ENCODE peak calls at places on chromosome 10, in nine cellular contexts. J is iPS DF 6.9; O is activated CD4-positive, alpha-beta T cell treated with anti-CD3 and anti-CD28 coated beads for 48 hours; C is GM06990; H is H7; K is posterior cingulate gyrus; U is M059J; E is nucleus accumbens; W is sigmoid colon. P is an unnamed sample.

GRCh38 chr10:34063592-34063991 is 729.1 kb upstream of the NRP1 start:
- DNase-seq in E (no peak), O (no peak), U (no peak), H (no peak), K (no peak), W (no peak), C (no peak), J (no peak), P (no peak)

GRCh38 chr10:72764151-72764550 is 72.2 kb downstream of the MCU start:
- DNase-seq in J (no peak), E (no peak), C (no peak), O (no peak), H (no peak), W (no peak), K (no peak), U (peak; percentile 82), P (no peak)

GRCh38 chr10:22795546-22795945 is 81.2 kb upstream of the PIP4K2A start:
- DNase-seq in H (no peak), O (no peak), W (no peak), U (no peak), J (no peak), C (no peak), K (no peak), E (no peak), P (no peak)

GRCh38 chr10:73841526-73842285 is 30.3 kb upstream of the NDST2 start:
- DNase-seq in W (no peak), H (no peak), U (no peak), J (no peak), K (peak; percentile 66), O (no peak), E (no peak), C (no peak), P (no peak)

GRCh38 chr10:18793951-18794350 is 134.7 kb downstream of the ARL5B start:
- DNase-seq in J (no peak), U (peak; percentile 6), C (no peak), H (peak; percentile 3), W (no peak), O (no peak), E (no peak), K (no peak), P (no peak)

GRCh38 chr10:78330884-78331283 is 297.2 kb downstream of the RPS24 start:
- DNase-seq in U (no peak), C (no peak), J (no peak), H (no peak), W (no peak), K (no peak), E (no peak), O (no peak), P (no peak)

GRCh38 chr10:44298713-44299112 is 86.2 kb downstream of the CXCL12 start:
- DNase-seq in H (peak; percentile 47), O (no peak), U (no peak), W (no peak), K (no peak), C (no peak), E (no peak), J (no peak), P (no peak)

GRCh38 chr10:129968937-129969527 is 5.0 kb upstream of the EBF3 start:
- DNase-seq in C (no peak), U (no peak), E (no peak), K (no peak), O (peak; percentile 77), W (peak; percentile 64), H (peak; percentile 94), J (no peak), P (no peak)

GRCh38 chr10:82266438-82266837 is 391.4 kb downstream of the NRG3 start:
- DNase-seq in H (no peak), O (no peak), E (no peak), J (no peak), U (no peak), C (no peak), W (no peak), K (no peak), P (no peak)

P was measured in substantia nigra.